ENCODE peak calls at places on chromosomes 4 and X, in four cellular contexts. H, M, R and N are unnamed samples. For H3K27me3, the result is how much of the 10 kb centered on the place peaks cover.

GRCh38 chrX:18654873-18655836 is 16.8 kb downstream of the RS1 start:
- DNase-seq in M (peak), H (peak), R (no peak), N (peak)

GRCh38 chrX:112941209-112941788 is 100.7 kb upstream of the AMOT start:
- DNase-seq in M (peak), R (no peak), H (no peak), N (peak)

GRCh38 chrX:34371740-34372139 is 239.6 kb upstream of the FAM47A start:
- DNase-seq in H (no peak), M (no peak), R (no peak), N (no peak)

GRCh38 chr4:93646225-93646930 is 182.2 kb upstream of the ATOH1 start:
- DNase-seq in R (no peak), M (peak), H (no peak), N (peak)

GRCh38 chrX:46912673-46913491 is 661 bp downstream of the JADE3 start:
- DNase-seq in M (peak), R (peak), H (peak), N (peak)

GRCh38 chr4:74037076-74037475 is 1.4 kb downstream of the CXCL3 start:
- DNase-seq in M (no peak), R (no peak), H (peak), N (no peak)

GRCh38 chrX:134020910-134021309 is 35.5 kb upstream of the GPC3 start:
- DNase-seq in R (no peak), H (no peak), M (no peak), N (no peak)

GRCh38 chr4:17468638-17469221 is 43.2 kb downstream of the QDPR start:
- DNase-seq in M (peak), H (peak), R (no peak), N (peak)

GRCh38 chr4:97589481-97590196 is 553.6 kb downstream of the STPG2 start:
- DNase-seq in R (no peak), M (no peak), H (no peak), N (no peak)

GRCh38 chrX:43958529-43958928 is 14.7 kb downstream of the NDP start:
- DNase-seq in R (peak), M (peak), H (peak), N (peak)

GRCh38 chr4:78732332-78733104 is 43.6 kb upstream of the BMP2K start:
- DNase-seq in M (no peak), R (no peak), H (no peak), N (no peak)

GRCh38 chrX:134676440-134676839 is 18.2 kb upstream of the PLAC1 start:
- DNase-seq in M (peak), H (no peak), R (no peak), N (peak)

GRCh38 chr4:138405934-138406567 is 163.9 kb upstream of the SLC7A11 start:
- DNase-seq in R (peak), H (no peak), M (peak), N (peak)

GRCh38 chrX:35622021-35622420 is 176.1 kb upstream of the MAGEB16 start:
- DNase-seq in R (no peak), M (no peak), H (no peak), N (no peak)

GRCh38 chr4:38803833-38804653 is 548 bp downstream of the TLR1 start:
- DNase-seq in M (no peak), H (no peak), R (peak), N (peak)

GRCh38 chrX:154015581-154016264 is 4.0 kb downstream of the IRAK1 start:
- DNase-seq in M (no peak), H (no peak), R (no peak), N (no peak)

GRCh38 chr4:159856451-159856850 is 753.6 kb downstream of the RAPGEF2 start:
- DNase-seq in R (no peak), M (no peak), H (peak), N (no peak)

DNA sequence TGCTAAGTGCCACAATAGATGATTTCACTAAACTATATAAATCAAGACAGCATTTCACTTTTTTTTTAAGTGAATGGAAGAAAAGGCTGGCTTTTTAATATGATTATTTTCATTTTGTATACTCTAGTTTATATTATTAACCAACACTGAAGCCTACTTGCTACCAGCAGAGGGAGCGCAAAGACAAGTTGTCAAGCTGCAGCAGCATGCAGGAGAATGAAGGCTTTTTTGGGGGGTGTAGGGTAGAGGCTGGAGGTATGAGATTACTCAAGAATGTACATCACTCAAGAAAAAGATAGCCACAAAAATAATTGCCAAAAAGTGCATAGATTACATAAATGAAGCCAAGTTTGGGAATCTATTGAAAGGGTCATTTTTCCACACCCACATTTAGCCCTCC is 519.5 kb downstream of the FGF13 start:
- DNase-seq in H (peak), R (no peak), M (peak), N (peak)
- H3K27me3 ChIP-seq in H (under half), R (under half), M (under half), N (under half)

GRCh38 chrX:95145848-95146540 is 1472.0 kb downstream of the FAM133A start:
- DNase-seq in R (no peak), H (no peak), M (no peak), N (no peak)
- H3K27me3 ChIP-seq in R (under half), H (under half), M (under half), N (under half)

GRCh38 chrX:125744914-125745313 is 421.2 kb downstream of the DCAF12L2 start:
- DNase-seq in H (no peak), R (no peak), M (no peak), N (no peak)
- H3K27me3 ChIP-seq in H (under half), R (under half), M (under half), N (under half)

GRCh38 chr4:173532725-173533511 is 2.9 kb upstream of the HAND2 start:
- DNase-seq in M (no peak), R (no peak), H (no peak), N (no peak)
- H3K27me3 ChIP-seq in M (half or more), R (under half), H (half or more), N (under half)

GRCh38 chr4:185532327-185532726 is 3.0 kb downstream of the PDLIM3 start:
- DNase-seq in H (no peak), M (no peak), R (no peak), N (no peak)

GRCh38 chr4:185535818-185536729 is 767 bp upstream of the PDLIM3 start:
- DNase-seq in R (no peak), M (no peak), H (no peak), N (peak)

GRCh38 chr4:185534850-185535761 is at the start of gene PDLIM3:
- DNase-seq in R (peak), H (peak), M (no peak), N (peak)

GRCh38 chr4:185534534-185534849 is 815 bp downstream of the PDLIM3 start:
- DNase-seq in M (no peak), H (no peak), R (no peak), N (no peak)

GRCh38 chr4:185532795-185533324 is 2.4 kb downstream of the PDLIM3 start:
- DNase-seq in M (no peak), R (no peak), H (no peak), N (no peak)
- H3K27me3 ChIP-seq in M (under half), R (under half), H (under half), N (under half)